ENCODE peak calls at places on chromosomes 12 and 14, in seven cellular contexts. M, A, B, P, L, N and Y are unnamed samples. For H3K4me1, the result is how much of the 10 kb centered on the place peaks cover.

GRCh38 chr12:122793685-122794106 is 19.3 kb downstream of the CCDC62 start:
- DNase-seq in M (no peak), A (no peak), B (peak), P (no peak), L (no peak), N (no peak), Y (no peak)

GRCh38 chr12:93894391-93895095 is 217.4 kb downstream of the CRADD start:
- DNase-seq in M (peak), A (peak), B (no peak), P (no peak), L (no peak), N (peak), Y (peak)

GRCh38 chr14:55071870-55072640 is 20.6 kb downstream of the MAPK1IP1L start:
- DNase-seq in M (peak), A (no peak), B (peak), P (no peak), L (no peak), N (no peak), Y (peak)

GRCh38 chr12:123078531-123079123 is 72.3 kb downstream of the PITPNM2 start:
- DNase-seq in M (no peak), A (no peak), B (no peak), P (no peak), L (no peak), N (no peak), Y (no peak)

GRCh38 chr12:115135800-115136211 is 451.8 kb upstream of the TBX3 start:
- DNase-seq in M (peak), A (peak), B (peak), P (no peak), L (peak), N (no peak), Y (peak)

GRCh38 chr14:93619176-93619793 is 169.0 kb downstream of the PRIMA1 start:
- DNase-seq in M (peak), A (no peak), B (peak), P (no peak), L (no peak), N (no peak), Y (peak)

GRCh38 chr14:64645220-64645891 is 58.9 kb upstream of the PLEKHG3 start:
- DNase-seq in M (peak), A (no peak), B (peak), P (peak), L (no peak), N (peak), Y (no peak)

GRCh38 chr12:68042212-68042699 is 53.0 kb downstream of the IFNG-AS1 start:
- DNase-seq in M (no peak), A (no peak), B (no peak), P (no peak), L (no peak), N (no peak), Y (no peak)

GRCh38 chr12:40569626-40570179 is 122.5 kb upstream of the CNTN1 start:
- DNase-seq in M (no peak), A (no peak), B (peak), P (no peak), L (no peak), N (no peak), Y (no peak)

GRCh38 chr14:90784621-90785270 is 31.5 kb downstream of the TTC7B start:
- DNase-seq in M (no peak), A (no peak), B (no peak), P (no peak), L (no peak), N (no peak), Y (no peak)

GRCh38 chr12:109551108-109551507 is 22.2 kb downstream of the MMAB start:
- DNase-seq in M (no peak), A (no peak), B (no peak), P (no peak), L (no peak), N (no peak), Y (no peak)

GRCh38 chr14:33455998-33456397 is 494.9 kb downstream of the EGLN3 start:
- DNase-seq in M (no peak), A (no peak), B (no peak), P (no peak), L (no peak), N (no peak), Y (no peak)

GRCh38 chr12:115979351-115979750 is 298.1 kb downstream of the MED13L start:
- DNase-seq in M (no peak), A (no peak), B (no peak), P (no peak), L (no peak), N (no peak), Y (no peak)

GRCh38 chr12:55694188-55694515 is 13.6 kb downstream of the ITGA7 start:
- DNase-seq in M (no peak), A (no peak), B (no peak), P (no peak), L (no peak), N (no peak), Y (no peak)

GRCh38 chr12:100128509-100128908 is 14.2 kb downstream of the BLTP3B start:
- DNase-seq in M (peak), A (peak), B (peak), P (no peak), L (no peak), N (peak), Y (no peak)

GRCh38 chr12:33438025-33438772 is 1.4 kb downstream of the SYT10 start:
- DNase-seq in M (no peak), A (no peak), B (no peak), P (no peak), L (no peak), N (no peak), Y (no peak)

GRCh38 chr12:33438890-33439586 is 581 bp downstream of the SYT10 start:
- DNase-seq in M (no peak), A (no peak), B (no peak), P (no peak), L (peak), N (no peak), Y (peak)

GRCh38 chr12:33437598-33437997 is 2.0 kb downstream of the SYT10 start:
- DNase-seq in M (no peak), A (no peak), B (no peak), P (no peak), L (no peak), N (no peak), Y (no peak)

GRCh38 chr12:33440477-33440876 is 858 bp upstream of the SYT10 start:
- DNase-seq in M (no peak), A (no peak), B (no peak), P (no peak), L (no peak), N (no peak), Y (no peak)

DNA sequence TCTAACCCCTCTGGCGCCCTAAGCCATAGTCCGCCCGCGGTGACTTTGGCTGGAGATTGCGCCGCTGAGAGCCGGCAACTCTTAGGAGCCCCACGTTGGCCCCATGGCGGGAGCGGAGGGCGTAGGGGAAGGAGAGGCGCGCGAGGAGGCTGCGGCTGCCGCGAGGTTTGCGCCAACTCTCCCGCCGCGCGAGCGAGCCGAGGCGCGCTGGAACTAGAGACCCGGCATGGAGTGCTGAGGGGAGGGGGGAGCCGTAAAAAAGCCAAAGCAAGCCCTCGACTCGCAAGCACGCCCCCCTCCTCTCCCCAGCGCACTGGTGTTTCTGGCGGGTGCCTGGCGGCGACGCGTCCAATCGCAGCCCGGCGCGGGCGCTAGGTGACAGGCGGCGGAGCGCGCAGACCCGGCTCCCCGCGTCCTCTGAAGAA is at the start of gene SYT10:
- DNase-seq in M (no peak), A (no peak), B (no peak), P (no peak), L (peak), N (no peak), Y (peak)
- TF ChIP-seq POLR2A in M (no peak), A (no peak), B (no peak), P (no peak), L (no peak), N (no peak), Y (no peak)

GRCh38 chr14:61469771-61470170 is 148.4 kb downstream of the PRKCH start:
- DNase-seq in M (no peak), A (no peak), B (no peak), P (no peak), L (no peak), N (no peak), Y (no peak)
- H3K4me1 ChIP-seq in M (half or more), A (under half), B (half or more), P (under half), L (under half), N (under half), Y (under half)

DNA sequence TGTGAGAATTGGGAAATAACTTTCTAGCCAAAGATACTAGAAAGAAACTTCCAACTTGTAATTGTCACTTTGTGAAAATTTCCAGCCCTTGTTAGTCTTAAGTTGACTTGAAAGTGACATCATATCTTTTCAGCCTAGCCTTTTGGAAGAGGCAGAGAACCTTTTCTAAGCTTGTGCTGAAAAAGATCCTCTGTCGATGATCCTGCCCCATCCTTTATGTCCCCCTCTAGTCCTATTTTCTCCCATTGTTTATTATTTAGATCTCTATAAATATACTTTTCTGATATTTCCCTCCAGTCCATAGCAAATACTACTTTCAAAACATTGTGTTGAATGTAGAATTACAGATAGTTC is 2.8 kb downstream of the CHST11 start:
- DNase-seq in M (no peak), A (no peak), B (no peak), P (no peak), L (no peak), N (no peak), Y (no peak)
- H3K27ac ChIP-seq in M (peak), A (no peak), B (no peak), P (no peak), L (peak), N (peak), Y (peak)

DNA sequence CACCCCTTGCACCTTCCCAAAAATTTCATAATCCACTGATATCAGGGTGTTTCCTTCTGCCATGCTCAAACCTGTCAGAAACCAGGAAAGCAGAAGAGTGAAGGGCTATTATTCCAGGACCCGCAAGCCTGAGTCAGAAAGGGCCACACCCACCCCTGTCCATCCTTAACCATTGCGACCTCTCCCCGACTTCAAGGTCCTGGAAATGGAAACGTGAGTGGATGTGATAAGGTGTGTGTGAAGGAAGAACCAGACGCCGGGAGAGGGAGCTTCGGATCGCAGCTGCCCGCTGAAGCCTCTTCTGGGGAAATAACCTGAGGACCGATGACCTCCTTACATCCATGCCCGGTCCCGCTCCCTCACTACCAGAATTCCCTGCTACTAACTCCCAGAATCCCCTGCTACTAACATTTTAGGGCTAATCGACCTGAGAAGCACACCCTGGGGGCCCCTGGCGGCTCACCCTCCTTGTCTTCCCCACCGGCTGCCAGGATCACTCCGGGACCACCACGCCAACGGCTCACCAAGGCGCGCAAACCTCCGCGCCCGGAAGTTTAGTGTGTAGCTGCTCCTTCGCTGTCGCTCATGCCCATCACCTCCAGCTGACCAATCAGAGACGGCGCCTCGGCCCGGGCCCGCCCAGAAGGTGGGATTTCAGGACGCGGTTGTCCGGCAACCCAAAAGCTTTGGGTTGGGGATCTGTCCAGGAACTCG is at the start of gene ACYP1:
- DNase-seq in M (peak), A (peak), B (peak), P (peak), L (peak), N (peak), Y (peak)
- TF ChIP-seq POLR2A in M (no peak), A (peak), B (peak), P (no peak), L (no peak), N (no peak), Y (no peak)

GRCh38 chr12:113240395-113240794 is 19.1 kb downstream of the TPCN1 start:
- DNase-seq in M (no peak), A (no peak), B (no peak), P (no peak), L (no peak), N (no peak), Y (no peak)
- H3K4me1 ChIP-seq in M (half or more), A (half or more), B (under half), P (under half), L (half or more), N (under half), Y (under half)

GRCh38 chr12:62606654-62607053 is 140.0 kb downstream of the MON2 start:
- DNase-seq in M (no peak), A (no peak), B (peak), P (no peak), L (no peak), N (no peak), Y (no peak)
- H3K27ac ChIP-seq in M (no peak), A (no peak), B (peak), P (no peak), L (no peak), N (no peak), Y (no peak)

DNA sequence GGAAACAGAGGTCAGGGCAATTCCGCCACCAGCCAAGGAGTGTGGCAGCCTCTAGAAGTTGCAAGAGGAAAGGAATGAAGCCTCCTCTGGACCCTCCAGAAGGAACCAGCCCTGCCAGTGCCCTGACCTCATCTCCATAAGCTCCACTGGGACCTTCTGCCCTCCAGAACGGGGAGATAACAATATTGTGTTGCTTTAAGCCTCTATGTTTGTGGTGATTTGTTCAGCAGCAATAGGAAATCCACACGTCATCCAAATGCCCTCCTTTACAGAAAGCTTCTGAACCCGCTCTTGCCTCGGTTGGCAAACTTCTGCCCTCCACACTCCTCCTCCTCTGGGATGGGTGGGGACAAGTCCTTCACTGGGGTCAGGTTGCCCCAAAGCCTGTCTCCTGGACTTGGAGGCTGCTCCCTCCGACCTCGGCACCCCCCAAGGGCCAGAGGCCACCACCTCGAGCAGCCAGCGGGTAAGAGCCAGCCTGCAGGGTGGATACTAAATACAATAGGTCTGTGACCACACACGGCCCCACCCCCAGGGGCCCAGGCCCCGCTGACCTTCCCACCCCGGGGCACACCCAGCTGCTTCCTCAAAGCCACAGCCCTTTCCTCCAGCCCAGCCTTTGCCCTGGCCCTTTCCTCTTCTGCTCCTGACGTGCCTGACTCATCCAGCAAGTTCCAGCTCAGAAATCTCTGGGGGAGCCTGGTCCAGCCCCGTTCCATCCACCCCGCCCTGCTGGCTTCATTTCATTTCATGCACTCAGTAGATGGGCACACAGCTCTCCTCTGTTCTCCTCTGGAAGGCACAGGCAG is 58.7 kb upstream of the NCOR2 start:
- DNase-seq in M (peak), A (peak), B (peak), P (no peak), L (peak), N (peak), Y (peak)
- TF ChIP-seq POLR2A in M (no peak), A (no peak), B (no peak), P (no peak), L (no peak), N (no peak), Y (no peak)